ENCODE peak calls at places on chromosomes 4 and X, in ten cellular contexts. L, U, J, Q, M, F, C, T, I and D are unnamed samples.

GRCh38 chrX:68754406-68754805 is 74.4 kb upstream of the EFNB1 start:
- DNase-seq in T (no peak), I (no peak), U (no peak), C (no peak), F (no peak), Q (no peak), L (no peak), J (no peak), M (no peak), D (no peak)

GRCh38 chrX:65926095-65927019 is 113.5 kb downstream of the VSIG4 start:
- DNase-seq in U (peak; percentile 85), M (no peak), C (no peak), L (no peak), I (no peak), F (no peak), J (no peak), T (no peak), Q (no peak), D (no peak)

GRCh38 chrX:49155243-49155899 is 7.2 kb upstream of the MAGIX start:
- DNase-seq in F (peak; percentile 88), I (peak; percentile 72), J (peak; percentile 40), L (peak; percentile 80), U (peak; percentile 56), T (peak; percentile 83), Q (no peak), C (no peak), M (no peak), D (peak; percentile 73)

GRCh38 chr4:184969610-184970009 is 48.7 kb upstream of the HELT start:
- DNase-seq in L (no peak), M (no peak), T (no peak), Q (no peak), I (no peak), U (no peak), F (no peak), J (no peak), C (no peak), D (no peak)

GRCh38 chr4:103718993-103719319 is 829 bp downstream of the TACR3 start:
- DNase-seq in I (no peak), T (no peak), M (no peak), U (no peak), J (no peak), L (peak; percentile 16), F (peak; percentile 11), C (no peak), Q (no peak), D (no peak)

GRCh38 chrX:40459576-40460158 is 121.1 kb upstream of the ATP6AP2 start:
- DNase-seq in T (no peak), L (no peak), U (no peak), F (no peak), Q (no peak), C (no peak), I (no peak), J (no peak), M (no peak), D (no peak)

GRCh38 chr4:135927651-135928050 is 1604.6 kb downstream of the PCDH18 start:
- DNase-seq in T (no peak), Q (no peak), F (peak; percentile 1), M (no peak), J (no peak), L (peak; percentile 22), U (no peak), C (no peak), I (peak; percentile 58), D (no peak)

GRCh38 chrX:46573896-46574336 is 351 bp downstream of the CHST7 start:
- DNase-seq in F (peak; percentile 83), T (peak; percentile 75), C (peak; percentile 40), M (peak; percentile 58), I (peak; percentile 57), L (peak; percentile 56), J (peak; percentile 27), U (peak; percentile 81), Q (no peak), D (peak; percentile 52)

GRCh38 chr4:153260553-153261306 is 56.5 kb downstream of the TRIM2 start:
- DNase-seq in M (no peak), T (no peak), I (peak; percentile 39), C (no peak), U (peak; percentile 4), J (no peak), F (no peak), Q (peak; percentile 71), L (peak; percentile 22), D (peak; percentile 52)

GRCh38 chrX:119880552-119881437 is 9.2 kb downstream of the NDUFA1 start:
- DNase-seq in F (peak; percentile 70), M (peak; percentile 19), U (peak; percentile 56), J (peak; percentile 73), Q (peak; percentile 37), L (peak; percentile 51), C (no peak), I (peak; percentile 61), T (no peak), D (peak; percentile 63)

GRCh38 chrX:82163701-82164100 is 961.8 kb downstream of the SH3BGRL start:
- DNase-seq in L (no peak), J (no peak), M (no peak), T (no peak), C (no peak), U (no peak), Q (no peak), F (no peak), I (no peak), D (no peak)

GRCh38 chrX:72348247-72348979 is 42.7 kb upstream of the CITED1 start:
- DNase-seq in T (no peak), I (no peak), Q (no peak), F (no peak), L (no peak), C (no peak), U (no peak), M (no peak), J (no peak), D (no peak)

GRCh38 chrX:22585831-22586230 is 313.1 kb downstream of the CBLL2 start:
- DNase-seq in M (no peak), L (no peak), F (no peak), J (no peak), C (no peak), I (no peak), Q (no peak), T (no peak), U (no peak), D (no peak)

GRCh38 chr4:19944251-19944650 is 307.5 kb upstream of the SLIT2 start:
- DNase-seq in C (no peak), Q (no peak), J (no peak), L (no peak), F (no peak), U (no peak), M (no peak), T (no peak), I (no peak), D (no peak)

GRCh38 chrX:150902434-150903109 is 4.1 kb upstream of the CD99L2 start:
- DNase-seq in T (no peak), M (no peak), L (no peak), Q (no peak), F (no peak), C (no peak), J (no peak), I (no peak), U (no peak), D (no peak)

GRCh38 chr4:48033825-48034413 is 17.3 kb downstream of the NIPAL1 start:
- DNase-seq in Q (no peak), J (no peak), I (no peak), L (no peak), F (peak; percentile 18), M (no peak), C (peak; percentile 55), T (no peak), U (peak; percentile 79), D (peak; percentile 18)

GRCh38 chr4:2803624-2804448 is 11.0 kb downstream of the SH3BP2 start:
- DNase-seq in Q (no peak), F (no peak), I (no peak), T (peak; percentile 73), M (no peak), L (no peak), U (no peak), C (no peak), J (no peak), D (no peak)